ENCODE peak calls at places on chromosomes 1 and 21, in four cellular contexts. T, S, C and R are unnamed samples.

GRCh38 chr1:31431351-31431750 is 18.3 kb downstream of the SERINC2 start:
- DNase-seq in T (no peak), S (no peak), C (no peak), R (no peak)

GRCh38 chr1:183218981-183219621 is 33.0 kb downstream of the LAMC2 start:
- DNase-seq in T (peak; percentile 6), S (no peak), C (no peak), R (no peak)

GRCh38 chr1:37657620-37658412 is 23.1 kb upstream of the RSPO1 start:
- DNase-seq in T (no peak), S (no peak), C (no peak), R (no peak)

GRCh38 chr1:16628361-16629111 is 15.2 kb upstream of the NBPF1 start:
- DNase-seq in T (no peak), S (peak; percentile 47), C (no peak), R (peak; percentile 59)

GRCh38 chr21:33189237-33189636 is 40.5 kb upstream of the IFNAR2 start:
- DNase-seq in T (no peak), S (no peak), C (no peak), R (no peak)

GRCh38 chr1:95407864-95408291 is 173.9 kb downstream of the RWDD3 start:
- DNase-seq in T (no peak), S (no peak), C (no peak), R (peak; percentile 52)

GRCh38 chr1:63902844-63903589 is 129.2 kb downstream of the ROR1 start:
- DNase-seq in T (no peak), S (no peak), C (no peak), R (no peak)

GRCh38 chr1:223023863-223024262 is 119.2 kb downstream of the TLR5 start:
- DNase-seq in T (no peak), S (no peak), C (no peak), R (no peak)

GRCh38 chr21:42453301-42454220 is 42.5 kb downstream of the RSPH1 start:
- DNase-seq in T (no peak), S (no peak), C (no peak), R (no peak)

GRCh38 chr1:169044296-169044695 is 62.2 kb upstream of the ATP1B1 start:
- DNase-seq in T (no peak), S (no peak), C (peak; percentile 76), R (no peak)

GRCh38 chr21:34916446-34916845 is 132.7 kb downstream of the RUNX1 start:
- DNase-seq in T (no peak), S (no peak), C (no peak), R (no peak)

GRCh38 chr1:203214889-203215288 is 14.6 kb downstream of the CHIT1 start:
- DNase-seq in T (no peak), S (no peak), C (no peak), R (no peak)

GRCh38 chr1:16981269-16981849 is 939 bp upstream of the MFAP2 start:
- DNase-seq in T (no peak), S (no peak), C (no peak), R (no peak)

DNA sequence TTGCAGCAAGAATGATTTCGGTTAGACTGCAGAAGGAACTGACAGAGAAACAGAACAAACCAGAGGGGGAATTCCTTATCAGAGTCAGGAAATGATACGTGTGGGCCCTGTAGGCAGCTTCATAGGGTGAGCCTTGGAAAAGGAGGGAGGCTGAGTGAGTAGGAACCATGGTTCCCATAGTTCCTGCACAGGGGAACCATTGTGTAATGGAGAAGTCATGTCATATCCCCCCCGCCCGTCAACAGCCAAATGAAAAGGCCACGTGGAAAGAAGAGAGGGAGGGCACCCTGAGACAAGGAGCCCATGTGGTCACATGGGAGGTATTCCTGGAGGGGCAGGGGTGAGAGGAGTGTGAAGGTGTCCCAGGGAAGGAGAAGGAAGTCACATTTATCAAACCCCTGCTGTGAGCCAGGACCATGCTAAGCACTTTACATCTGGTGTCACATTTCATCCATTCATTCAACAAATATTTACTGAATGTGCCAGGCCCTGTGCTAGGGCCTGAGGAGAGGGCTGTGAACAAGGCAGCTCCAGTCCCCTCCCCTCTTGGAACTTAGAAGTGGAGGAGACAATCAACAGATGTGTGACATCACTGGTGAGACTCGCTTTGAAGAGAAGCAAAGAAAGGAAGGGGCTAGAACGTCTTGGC is 15.7 kb upstream of the FGR start:
- DNase-seq in T (peak; percentile 55), S (no peak), C (no peak), R (no peak)
- TF ChIP-seq GABPA in T (no peak), S (no peak), C (no peak), R (no peak)

GRCh38 chr1:245485996-245486395 is 331.2 kb downstream of the KIF26B start:
- DNase-seq in T (no peak), S (no peak), C (no peak), R (no peak)
- TF ChIP-seq NRF1 in T (no peak), S (no peak), C (no peak), R (no peak)

GRCh38 chr1:232626452-232626851 is 3.5 kb downstream of the SIPA1L2 start:
- DNase-seq in T (no peak), S (no peak), C (no peak), R (no peak)

GRCh38 chr1:232625319-232625868 is 4.5 kb downstream of the SIPA1L2 start:
- DNase-seq in T (no peak), S (no peak), C (no peak), R (no peak)

GRCh38 chr1:232627645-232628334 is 2.1 kb downstream of the SIPA1L2 start:
- DNase-seq in T (no peak), S (peak; percentile 44), C (no peak), R (no peak)

GRCh38 chr1:232628335-232629214 is 1.4 kb downstream of the SIPA1L2 start:
- DNase-seq in T (no peak), S (peak; percentile 16), C (no peak), R (no peak)

GRCh38 chr1:232627171-232627570 is 2.8 kb downstream of the SIPA1L2 start:
- DNase-seq in T (no peak), S (no peak), C (no peak), R (no peak)
- TF ChIP-seq GABPA in T (no peak), S (no peak), C (no peak), R (no peak)

GRCh38 chr1:54927475-54928240 is 40.7 kb upstream of the DHCR24 start:
- DNase-seq in T (peak; percentile 63), S (no peak), C (no peak), R (no peak)
- TF ChIP-seq NRF1 in T (no peak), S (no peak), C (no peak), R (no peak)

DNA sequence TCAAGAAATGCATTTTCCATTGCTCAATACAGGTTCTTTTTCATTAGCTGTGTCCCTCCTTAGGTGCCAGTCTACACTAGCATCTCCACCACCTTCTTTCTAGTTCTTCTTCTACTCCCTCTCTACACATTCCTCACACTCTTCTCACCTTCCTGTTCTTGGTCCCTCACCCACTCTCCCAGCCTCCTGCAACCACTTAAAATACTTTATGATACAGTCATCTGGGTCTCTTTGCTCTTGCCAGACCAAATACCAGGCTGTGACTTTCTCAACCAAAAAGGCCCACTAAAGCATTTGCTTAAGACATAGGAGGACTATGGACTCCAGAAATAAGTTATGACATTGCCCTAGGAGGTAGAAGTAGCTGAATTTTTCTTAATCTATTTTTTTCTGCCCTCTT is 35.1 kb downstream of the PIGM start:
- DNase-seq in T (no peak), S (no peak), C (no peak), R (no peak)
- TF ChIP-seq GABPA in T (no peak), S (no peak), C (no peak), R (no peak)

GRCh38 chr1:235708390-235708962 is 58.9 kb upstream of the GNG4 start:
- DNase-seq in T (no peak), S (no peak), C (no peak), R (no peak)
- TF ChIP-seq NRF1 in T (no peak), S (no peak), C (no peak), R (no peak)

DNA sequence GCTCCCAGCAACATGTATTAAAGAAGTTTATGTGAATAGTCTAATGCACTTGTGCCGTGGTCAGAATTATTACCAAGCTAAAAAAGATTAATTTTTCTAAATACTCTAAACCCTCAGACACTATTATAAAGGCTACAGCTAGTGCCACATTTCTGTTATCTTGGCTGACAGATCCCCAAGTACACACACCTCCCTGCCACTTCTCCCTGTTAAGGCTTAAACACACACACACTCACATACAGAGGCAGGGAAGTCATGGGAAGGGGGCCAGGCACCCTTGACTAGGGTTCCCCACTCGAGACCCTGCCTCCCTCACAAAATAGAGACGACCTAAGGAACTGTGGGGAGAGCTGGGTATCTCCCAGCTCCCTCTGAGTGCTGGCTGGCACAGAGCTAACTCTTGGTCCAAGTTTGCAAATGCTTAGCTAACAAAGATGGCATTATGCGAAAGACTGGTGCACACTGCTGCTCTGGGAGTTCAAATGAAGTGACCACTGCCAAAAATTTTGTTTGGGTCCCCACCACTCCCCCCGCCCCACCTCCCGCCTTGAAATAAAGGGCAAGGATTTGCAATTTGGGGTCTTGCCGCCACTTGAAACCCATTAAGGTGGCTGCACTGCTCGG is 9.8 kb downstream of the SSBP3 start:
- DNase-seq in T (no peak), S (no peak), C (no peak), R (no peak)
- TF ChIP-seq GABPA in T (no peak), S (no peak), C (no peak), R (no peak)